ENCODE peak calls at places on chromosomes 12 and 14, in seven cellular contexts. One of them, this sample, is unnamed.

GRCh38 chr12:82793882-82794281 is 107.2 kb downstream of the TMTC2 start:
- DNase-seq in transverse colon: no peak
- DNase-seq in tibial nerve: no peak
- DNase-seq in vagina: no peak
- DNase-seq in endodermal cell: peak
- DNase-seq in breast epithelium: no peak
- DNase-seq in neural progenitor cell: peak
- DNase-seq in this sample: no peak

GRCh38 chr12:104669851-104670337 is 213.1 kb downstream of the CHST11 start:
- DNase-seq in vagina: no peak
- DNase-seq in transverse colon: peak
- DNase-seq in endodermal cell: peak
- DNase-seq in tibial nerve: no peak
- DNase-seq in breast epithelium: no peak
- DNase-seq in neural progenitor cell: no peak
- DNase-seq in this sample: no peak

GRCh38 chr12:20588057-20588456 is 107.1 kb upstream of the SLCO1C1 start:
- DNase-seq in transverse colon: no peak
- DNase-seq in endodermal cell: no peak
- DNase-seq in neural progenitor cell: peak
- DNase-seq in breast epithelium: no peak
- DNase-seq in vagina: no peak
- DNase-seq in tibial nerve: no peak
- DNase-seq in this sample: no peak

GRCh38 chr12:109098142-109098652 is 800 bp downstream of the UNG start:
- DNase-seq in neural progenitor cell: no peak
- DNase-seq in transverse colon: peak
- DNase-seq in breast epithelium: peak
- DNase-seq in vagina: no peak
- DNase-seq in endodermal cell: no peak
- DNase-seq in tibial nerve: no peak
- DNase-seq in this sample: no peak

GRCh38 chr12:6542209-6543009 is 8.1 kb downstream of the GAPDH start:
- DNase-seq in neural progenitor cell: no peak
- DNase-seq in transverse colon: peak
- DNase-seq in vagina: no peak
- DNase-seq in breast epithelium: no peak
- DNase-seq in tibial nerve: no peak
- DNase-seq in endodermal cell: peak
- DNase-seq in this sample: no peak

GRCh38 chr14:51041853-51042252 is 53.1 kb downstream of the TRIM9 start:
- DNase-seq in transverse colon: no peak
- DNase-seq in tibial nerve: no peak
- DNase-seq in neural progenitor cell: no peak
- DNase-seq in vagina: no peak
- DNase-seq in breast epithelium: no peak
- DNase-seq in endodermal cell: no peak
- DNase-seq in this sample: no peak

GRCh38 chr14:101585211-101585610 is 23.9 kb downstream of the DIO3 start:
- DNase-seq in endodermal cell: peak
- DNase-seq in transverse colon: no peak
- DNase-seq in tibial nerve: no peak
- DNase-seq in neural progenitor cell: no peak
- DNase-seq in breast epithelium: peak
- DNase-seq in vagina: no peak
- DNase-seq in this sample: no peak

GRCh38 chr12:93521225-93521854 is 51.1 kb upstream of the SOCS2 start:
- DNase-seq in neural progenitor cell: peak
- DNase-seq in transverse colon: no peak
- DNase-seq in breast epithelium: no peak
- DNase-seq in vagina: peak
- DNase-seq in endodermal cell: peak
- DNase-seq in tibial nerve: no peak
- DNase-seq in this sample: no peak

GRCh38 chr12:8644345-8645248 is 18.0 kb downstream of the MFAP5 start:
- DNase-seq in tibial nerve: no peak
- DNase-seq in transverse colon: no peak
- DNase-seq in breast epithelium: no peak
- DNase-seq in neural progenitor cell: no peak
- DNase-seq in endodermal cell: peak
- DNase-seq in vagina: no peak
- DNase-seq in this sample: no peak

GRCh38 chr12:113432976-113433375 is 10.8 kb downstream of the SDSL start:
- DNase-seq in breast epithelium: no peak
- DNase-seq in endodermal cell: no peak
- DNase-seq in transverse colon: no peak
- DNase-seq in neural progenitor cell: no peak
- DNase-seq in tibial nerve: no peak
- DNase-seq in vagina: no peak
- DNase-seq in this sample: no peak

GRCh38 chr14:34380446-34380845 is 81.6 kb downstream of the SPTSSA start:
- DNase-seq in tibial nerve: no peak
- DNase-seq in breast epithelium: no peak
- DNase-seq in endodermal cell: no peak
- DNase-seq in transverse colon: no peak
- DNase-seq in neural progenitor cell: no peak
- DNase-seq in vagina: no peak
- DNase-seq in this sample: no peak

GRCh38 chr14:37899365-37899764 is 303.9 kb downstream of the TTC6 start:
- DNase-seq in transverse colon: no peak
- DNase-seq in breast epithelium: no peak
- DNase-seq in endodermal cell: no peak
- DNase-seq in vagina: no peak
- DNase-seq in neural progenitor cell: no peak
- DNase-seq in tibial nerve: no peak
- DNase-seq in this sample: no peak

GRCh38 chr12:87140257-87140656 is 884.1 kb upstream of the MGAT4C start:
- DNase-seq in vagina: no peak
- DNase-seq in tibial nerve: no peak
- DNase-seq in transverse colon: no peak
- DNase-seq in endodermal cell: no peak
- DNase-seq in breast epithelium: no peak
- DNase-seq in neural progenitor cell: no peak
- DNase-seq in this sample: no peak

GRCh38 chr12:27802511-27802910 is 22.5 kb upstream of the MANSC4 start:
- DNase-seq in vagina: no peak
- DNase-seq in neural progenitor cell: no peak
- DNase-seq in tibial nerve: no peak
- DNase-seq in breast epithelium: no peak
- DNase-seq in endodermal cell: no peak
- DNase-seq in transverse colon: no peak
- DNase-seq in this sample: peak

GRCh38 chr12:115160290-115161108 is 476.5 kb upstream of the TBX3 start:
- DNase-seq in neural progenitor cell: no peak
- DNase-seq in breast epithelium: no peak
- DNase-seq in transverse colon: no peak
- DNase-seq in vagina: no peak
- DNase-seq in endodermal cell: no peak
- DNase-seq in tibial nerve: no peak
- DNase-seq in this sample: no peak

GRCh38 chr14:30158299-30158698 is 230.7 kb upstream of the PRKD1 start:
- DNase-seq in endodermal cell: no peak
- DNase-seq in vagina: no peak
- DNase-seq in transverse colon: no peak
- DNase-seq in breast epithelium: no peak
- DNase-seq in tibial nerve: no peak
- DNase-seq in neural progenitor cell: no peak
- DNase-seq in this sample: no peak

GRCh38 chr12:26290560-26290959 is 95.2 kb downstream of the SSPN start:
- DNase-seq in tibial nerve: no peak
- DNase-seq in breast epithelium: no peak
- DNase-seq in neural progenitor cell: no peak
- DNase-seq in endodermal cell: no peak
- DNase-seq in transverse colon: no peak
- DNase-seq in vagina: no peak
- DNase-seq in this sample: no peak

GRCh38 chr14:104587641-104588040 is 8.1 kb downstream of the C14orf180 start:
- DNase-seq in transverse colon: no peak
- DNase-seq in endodermal cell: no peak
- DNase-seq in breast epithelium: no peak
- DNase-seq in neural progenitor cell: no peak
- DNase-seq in vagina: no peak
- DNase-seq in tibial nerve: no peak
- DNase-seq in this sample: no peak

GRCh38 chr12:94676011-94676709 is 25.8 kb upstream of the TMCC3 start:
- DNase-seq in endodermal cell: peak
- DNase-seq in transverse colon: peak
- DNase-seq in breast epithelium: no peak
- DNase-seq in neural progenitor cell: no peak
- DNase-seq in tibial nerve: peak
- DNase-seq in vagina: no peak
- DNase-seq in this sample: peak

GRCh38 chr12:57766464-57767311 is at the start of gene CYP27B1:
- DNase-seq in vagina: no peak
- DNase-seq in endodermal cell: peak
- DNase-seq in neural progenitor cell: peak
- DNase-seq in transverse colon: no peak
- DNase-seq in breast epithelium: no peak
- DNase-seq in tibial nerve: no peak
- DNase-seq in this sample: no peak

GRCh38 chr12:31007153-31007495 is 66.5 kb upstream of the DDX11 start:
- DNase-seq in transverse colon: no peak
- DNase-seq in neural progenitor cell: no peak
- DNase-seq in endodermal cell: no peak
- DNase-seq in breast epithelium: no peak
- DNase-seq in tibial nerve: no peak
- DNase-seq in vagina: no peak
- DNase-seq in this sample: no peak

GRCh38 chr12:120981407-120981921 is 3.1 kb downstream of the HNF1A start:
- DNase-seq in transverse colon: no peak
- DNase-seq in breast epithelium: no peak
- DNase-seq in neural progenitor cell: no peak
- DNase-seq in vagina: no peak
- DNase-seq in tibial nerve: no peak
- DNase-seq in endodermal cell: no peak
- DNase-seq in this sample: no peak

GRCh38 chr12:49094104-49094948 is at the start of gene DHH:
- DNase-seq in transverse colon: no peak
- DNase-seq in neural progenitor cell: peak
- DNase-seq in breast epithelium: no peak
- DNase-seq in vagina: no peak
- DNase-seq in endodermal cell: peak
- DNase-seq in tibial nerve: no peak
- DNase-seq in this sample: no peak

DNA sequence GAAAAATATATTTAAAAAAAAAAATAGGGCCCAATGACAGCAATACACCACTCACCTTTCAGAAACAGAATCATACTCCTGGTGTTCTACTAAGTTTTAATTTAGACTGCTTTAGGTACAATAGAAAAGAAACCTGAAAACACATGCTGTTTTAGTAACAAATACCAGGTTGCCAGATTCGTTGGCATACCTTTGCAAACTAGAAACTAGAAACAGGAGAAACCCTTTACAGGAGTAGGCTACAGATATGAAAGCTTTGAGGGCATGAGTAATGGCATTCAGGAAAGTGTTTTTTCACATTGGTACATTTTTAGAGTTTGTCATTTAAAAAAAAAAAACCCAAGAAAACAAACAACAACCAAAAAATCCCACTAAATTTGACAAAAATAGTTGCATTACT is 4.1 kb downstream of the SIX1 start:
- DNase-seq in endodermal cell: no peak
- DNase-seq in breast epithelium: no peak
- DNase-seq in vagina: no peak
- DNase-seq in neural progenitor cell: no peak
- DNase-seq in transverse colon: no peak
- DNase-seq in tibial nerve: no peak
- DNase-seq in this sample: no peak
- H3K4me3 ChIP-seq in endodermal cell: no peak
- H3K4me3 ChIP-seq in breast epithelium: no peak
- H3K4me3 ChIP-seq in vagina: no peak
- H3K4me3 ChIP-seq in neural progenitor cell: no peak
- H3K4me3 ChIP-seq in transverse colon: no peak
- H3K4me3 ChIP-seq in tibial nerve: no peak
- H3K4me3 ChIP-seq in this sample: no peak

DNA sequence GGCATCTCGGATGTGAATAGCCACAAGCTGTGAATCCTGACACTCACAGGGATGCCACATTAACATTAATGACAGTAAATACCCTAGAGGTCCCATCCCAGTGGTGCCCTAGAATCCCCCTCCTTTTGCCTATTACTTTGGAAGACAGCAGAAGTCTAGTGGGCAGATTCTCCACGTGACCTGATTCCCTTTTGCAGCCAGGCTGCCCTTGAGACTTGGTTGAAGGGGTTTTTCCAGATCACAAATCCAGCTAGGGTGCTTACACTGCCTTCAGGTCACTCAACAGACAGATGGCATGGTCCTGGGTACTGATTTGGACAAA is 8.7 kb downstream of the HDAC7 start:
- DNase-seq in breast epithelium: no peak
- DNase-seq in transverse colon: no peak
- DNase-seq in neural progenitor cell: no peak
- DNase-seq in tibial nerve: no peak
- DNase-seq in vagina: no peak
- DNase-seq in endodermal cell: peak
- DNase-seq in this sample: no peak
- H3K27ac ChIP-seq in breast epithelium: peak
- H3K27ac ChIP-seq in transverse colon: peak
- H3K27ac ChIP-seq in neural progenitor cell: no peak
- H3K27ac ChIP-seq in tibial nerve: peak
- H3K27ac ChIP-seq in vagina: peak
- H3K27ac ChIP-seq in endodermal cell: no peak
- H3K27ac ChIP-seq in this sample: peak

DNA sequence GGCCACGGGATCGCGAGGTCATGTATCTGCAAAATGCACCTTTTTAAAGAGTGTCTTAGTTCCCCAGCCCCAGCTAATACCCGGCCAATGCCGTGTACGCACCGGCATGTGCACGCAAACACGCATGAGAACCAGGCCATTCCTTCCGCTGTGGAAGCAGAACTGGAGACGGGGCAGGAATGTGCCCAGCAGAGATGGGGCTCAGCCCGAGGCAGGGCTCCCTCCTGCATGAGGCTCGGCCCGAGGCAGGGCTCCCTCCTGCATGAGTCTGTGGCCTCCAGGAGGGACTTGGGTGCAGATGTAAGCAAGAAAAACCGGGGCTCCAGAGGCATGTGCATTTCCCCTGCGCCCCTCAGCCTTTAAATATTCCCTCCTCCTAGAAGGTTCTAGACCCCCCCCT is 38.2 kb downstream of the SLC6A12 start:
- DNase-seq in neural progenitor cell: no peak
- DNase-seq in endodermal cell: no peak
- DNase-seq in tibial nerve: no peak
- DNase-seq in breast epithelium: no peak
- DNase-seq in transverse colon: no peak
- DNase-seq in vagina: no peak
- DNase-seq in this sample: no peak
- TF ChIP-seq CTCF in neural progenitor cell: no peak
- TF ChIP-seq CTCF in endodermal cell: no peak
- TF ChIP-seq CTCF in tibial nerve: no peak
- TF ChIP-seq CTCF in breast epithelium: no peak
- TF ChIP-seq CTCF in transverse colon: no peak
- TF ChIP-seq CTCF in vagina: no peak
- TF ChIP-seq CTCF in this sample: no peak

GRCh38 chr12:132908145-132909029 is 21.0 kb upstream of the CHFR start:
- DNase-seq in vagina: peak
- DNase-seq in tibial nerve: peak
- DNase-seq in neural progenitor cell: peak
- DNase-seq in transverse colon: peak
- DNase-seq in endodermal cell: peak
- DNase-seq in breast epithelium: peak
- DNase-seq in this sample: peak
- H3K4me3 ChIP-seq in vagina: peak
- H3K4me3 ChIP-seq in tibial nerve: peak
- H3K4me3 ChIP-seq in neural progenitor cell: peak
- H3K4me3 ChIP-seq in transverse colon: peak
- H3K4me3 ChIP-seq in endodermal cell: peak
- H3K4me3 ChIP-seq in breast epithelium: peak
- H3K4me3 ChIP-seq in this sample: peak